ENCODE peak calls at places on chromosomes 7 and 10, in seven cellular contexts. M is anterior cingulate cortex; V is C1 segment of cervical spinal cord; N is NCI-H774; P is HT1080; G is activated CD4-positive, CD25-positive, alpha-beta regulatory T cell treated with anti-CD3 and anti-CD28 coated beads, Interleukin-2, amount 50 U/mL, for 72 hours; T is right lobe of liver. R is an unnamed sample.

GRCh38 chr10:130470286-130470685 is 334.1 kb downstream of the GLRX3 start:
- DNase-seq in M (no peak), V (no peak), N (no peak), P (no peak), G (no peak), T (no peak), R (no peak)

GRCh38 chr7:128794020-128794419 is 2.3 kb downstream of the CCDC136 start:
- DNase-seq in M (no peak), V (no peak), N (no peak), P (no peak), G (no peak), T (no peak), R (no peak)

GRCh38 chr10:25944771-25945170 is 10.7 kb downstream of the MYO3A start:
- DNase-seq in M (no peak), V (no peak), N (no peak), P (no peak), G (no peak), T (no peak), R (no peak)

GRCh38 chr7:116576350-116577319 is 51.8 kb downstream of the CAV1 start:
- DNase-seq in M (no peak), V (no peak), N (no peak), P (peak; percentile 98), G (no peak), T (peak; percentile 21), R (no peak)

GRCh38 chr7:87231243-87231642 is 11.7 kb upstream of the TMEM243 start:
- DNase-seq in M (no peak), V (peak; percentile 48), N (no peak), P (no peak), G (no peak), T (peak; percentile 29), R (peak; percentile 6)

GRCh38 chr7:74040101-74040790 is 12.3 kb downstream of the ELN start:
- DNase-seq in M (no peak), V (no peak), N (no peak), P (no peak), G (no peak), T (no peak), R (no peak)

GRCh38 chr7:98191668-98192431 is 19.4 kb upstream of the BHLHA15 start:
- DNase-seq in M (no peak), V (no peak), N (no peak), P (no peak), G (no peak), T (no peak), R (no peak)

GRCh38 chr7:41010418-41010817 is 692.5 kb downstream of the INHBA start:
- DNase-seq in M (no peak), V (peak; percentile 13), N (no peak), P (no peak), G (no peak), T (no peak), R (no peak)

GRCh38 chr10:20990604-20991003 is 93.5 kb upstream of the NEBL start:
- DNase-seq in M (no peak), V (no peak), N (no peak), P (peak; percentile 53), G (no peak), T (no peak), R (no peak)

GRCh38 chr7:21377545-21377944 is 50.3 kb upstream of the SP4 start:
- DNase-seq in M (no peak), V (no peak), N (no peak), P (no peak), G (no peak), T (no peak), R (no peak)

GRCh38 chr7:127393370-127394058 is 1.0 kb upstream of the ZNF800 start:
- DNase-seq in M (no peak), V (peak; percentile 33), N (no peak), P (no peak), G (no peak), T (peak; percentile 38), R (peak; percentile 6)

GRCh38 chr10:23275355-23275754 is 69.2 kb downstream of the C10orf67 start:
- DNase-seq in M (no peak), V (no peak), N (no peak), P (no peak), G (no peak), T (no peak), R (no peak)

GRCh38 chr10:12435348-12435747 is 86.0 kb downstream of the CAMK1D start:
- DNase-seq in M (no peak), V (no peak), N (no peak), P (no peak), G (no peak), T (no peak), R (no peak)

R was measured in prostate gland.